ENCODE peak calls at places on chromosome 6, in nine cellular contexts. E is testis; C is heart left ventricle; R is tibial artery; Y is CD8-positive, alpha-beta T cell; M is effector memory CD4-positive, alpha-beta T cell; I is GM23248; T is substantia nigra; S is cardiac muscle cell. H is an unnamed sample.

GRCh38 chr6:101534386-101534785 is 140.9 kb downstream of the GRIK2 start:
- DNase-seq in R (no peak), S (no peak), E (no peak), T (no peak), I (peak; percentile 22), C (no peak), M (no peak), Y (no peak), H (no peak)

GRCh38 chr6:21500894-21501293 is 92.7 kb upstream of the SOX4 start:
- DNase-seq in S (no peak), E (no peak), T (no peak), Y (no peak), I (no peak), R (no peak), C (no peak), M (no peak), H (no peak)

GRCh38 chr6:160462116-160462515 is 113.9 kb downstream of the SLC22A3 start:
- DNase-seq in R (no peak), S (no peak), M (no peak), C (no peak), E (no peak), Y (no peak), T (no peak), I (no peak), H (no peak)

GRCh38 chr6:111952821-111953535 is 79.7 kb upstream of the FYN start:
- DNase-seq in S (no peak), C (no peak), E (no peak), Y (no peak), M (no peak), R (no peak), T (no peak), I (peak; percentile 67), H (peak; percentile 71)

GRCh38 chr6:69487688-69488087 is 309.1 kb downstream of the LMBRD1 start:
- DNase-seq in Y (no peak), I (no peak), R (no peak), E (no peak), S (no peak), M (no peak), T (no peak), C (no peak), H (no peak)

GRCh38 chr6:3919130-3919628 is 70.0 kb downstream of the FAM50B start:
- DNase-seq in I (peak; percentile 84), M (no peak), R (no peak), C (peak; percentile 75), S (peak; percentile 49), Y (no peak), T (no peak), E (no peak), H (no peak)

GRCh38 chr6:139922236-139922635 is 547.8 kb upstream of the CITED2 start:
- DNase-seq in C (no peak), M (no peak), R (no peak), T (no peak), S (no peak), Y (no peak), I (no peak), E (no peak), H (no peak)

GRCh38 chr6:102407886-102408741 is 1014.6 kb downstream of the GRIK2 start:
- DNase-seq in S (no peak), T (no peak), Y (no peak), M (no peak), C (no peak), R (no peak), I (no peak), E (no peak), H (no peak)

GRCh38 chr6:157558487-157559200 is 177.7 kb downstream of the ZDHHC14 start:
- DNase-seq in Y (no peak), I (no peak), S (no peak), C (no peak), M (no peak), R (no peak), T (no peak), E (no peak), H (no peak)

GRCh38 chr6:10112871-10113584 is 301.8 kb downstream of the TFAP2A start:
- DNase-seq in T (no peak), Y (no peak), C (no peak), E (peak; percentile 18), M (no peak), I (no peak), R (no peak), S (peak; percentile 44), H (no peak)

GRCh38 chr6:106360410-106360988 is at the start of gene CRYBG1:
- DNase-seq in I (peak; percentile 44), T (no peak), R (no peak), E (peak; percentile 76), M (peak; percentile 60), S (peak; percentile 69), C (peak; percentile 26), Y (peak; percentile 45), H (peak; percentile 81)
- H3K27ac ChIP-seq in I (no peak within 1 kb of the TSS), T (no peak within 1 kb of the TSS), R (no peak within 1 kb of the TSS), E (no peak within 1 kb of the TSS), M (no peak within 1 kb of the TSS), S (no peak within 1 kb of the TSS), C (no peak within 1 kb of the TSS), Y (no peak within 1 kb of the TSS), H (peak within 1 kb of the TSS; percentile 47)

DNA sequence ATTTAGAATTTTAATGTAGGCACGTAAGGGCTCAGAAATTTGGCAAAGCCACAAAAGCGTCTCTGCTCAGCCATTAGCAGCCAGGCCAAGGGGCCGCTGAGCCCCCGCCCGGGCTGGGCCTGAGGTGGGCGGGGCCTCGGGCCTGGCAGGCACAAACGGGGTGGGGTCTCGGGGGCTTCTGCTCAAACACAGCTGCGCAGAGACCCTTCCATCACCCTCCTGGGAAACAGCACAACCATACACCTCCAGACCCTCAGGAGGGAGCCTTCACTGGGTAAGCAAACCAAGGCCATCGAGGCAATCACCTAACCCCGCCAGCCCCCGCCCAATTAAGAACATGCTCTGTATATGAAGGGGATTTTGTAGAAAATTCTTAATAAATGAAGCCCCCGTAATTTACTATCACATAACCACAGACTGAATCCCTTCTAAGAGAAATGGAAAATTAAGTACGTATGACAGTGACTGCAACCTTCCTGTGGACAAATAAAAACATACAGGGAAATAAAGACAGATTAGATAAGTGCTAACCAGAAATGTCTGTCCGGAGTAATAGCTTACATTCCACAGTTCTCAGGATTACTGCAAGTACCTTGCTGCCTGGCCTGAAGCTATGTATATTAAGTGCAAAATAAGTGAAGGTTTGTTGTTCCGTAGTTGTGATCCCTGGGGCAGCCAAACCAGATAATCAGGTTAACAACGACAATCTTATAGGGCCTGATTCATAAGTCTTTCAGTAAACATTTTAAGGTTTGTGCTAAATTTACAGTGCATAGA is 3.0 kb downstream of the NEDD9 start:
- DNase-seq in C (no peak), E (peak; percentile 47), I (peak; percentile 31), S (peak; percentile 55), T (no peak), Y (no peak), M (no peak), R (no peak), H (no peak)
- H3K27ac ChIP-seq in C (peak overlapping the region; percentile 84), E (peak overlapping the region; percentile 94), I (no peak overlapping the region), S (peak overlapping the region; percentile 47), T (peak overlapping the region; percentile 17), Y (no peak overlapping the region), M (no peak overlapping the region), R (peak overlapping the region; percentile 84), H (peak overlapping the region; percentile 92)

GRCh38 chr6:158826819-158827501 is 7.8 kb upstream of the EZR start:
- DNase-seq in C (no peak), I (no peak), S (no peak), T (no peak), E (no peak), Y (no peak), R (no peak), M (no peak), H (peak; percentile 26)

GRCh38 chr6:158831571-158831970 is 12.4 kb upstream of the EZR start:
- DNase-seq in Y (no peak), R (no peak), M (no peak), C (no peak), T (no peak), E (no peak), I (no peak), S (no peak), H (no peak)

GRCh38 chr6:158834675-158835385 is 15.7 kb upstream of the EZR start:
- DNase-seq in Y (no peak), S (no peak), E (no peak), M (no peak), R (no peak), I (no peak), T (no peak), C (no peak), H (no peak)

GRCh38 chr6:158828807-158829206 is 9.6 kb upstream of the EZR start:
- DNase-seq in Y (no peak), E (no peak), M (no peak), I (no peak), S (no peak), T (no peak), R (no peak), C (no peak), H (no peak)

DNA sequence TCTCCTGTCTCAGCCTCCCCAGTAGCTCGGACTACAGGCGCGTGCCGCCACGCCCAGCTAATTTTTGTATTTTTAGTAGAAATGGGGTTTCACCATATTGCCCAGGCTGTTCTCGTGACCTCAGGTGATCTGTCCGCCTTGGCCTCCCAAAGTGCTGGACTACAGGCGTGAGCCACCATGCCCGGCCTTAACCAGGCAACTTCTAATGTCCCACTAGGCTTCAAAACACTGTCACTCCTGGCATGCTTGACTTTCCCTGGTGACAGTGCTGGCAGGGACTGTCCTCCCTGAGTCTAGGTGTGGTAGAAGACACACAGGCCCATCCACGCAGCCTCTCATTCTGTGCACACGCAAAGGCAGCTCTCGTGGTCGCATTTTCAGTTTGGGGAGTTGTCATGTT is 11.6 kb upstream of the EZR start:
- DNase-seq in C (no peak), S (no peak), E (no peak), R (no peak), T (no peak), I (no peak), Y (no peak), M (no peak), H (peak; percentile 54)
- H3K27ac ChIP-seq in C (no peak overlapping the region), S (no peak overlapping the region), E (no peak overlapping the region), R (no peak overlapping the region), T (no peak overlapping the region), I (no peak overlapping the region), Y (no peak overlapping the region), M (no peak overlapping the region), H (peak overlapping the region; percentile 3)

DNA sequence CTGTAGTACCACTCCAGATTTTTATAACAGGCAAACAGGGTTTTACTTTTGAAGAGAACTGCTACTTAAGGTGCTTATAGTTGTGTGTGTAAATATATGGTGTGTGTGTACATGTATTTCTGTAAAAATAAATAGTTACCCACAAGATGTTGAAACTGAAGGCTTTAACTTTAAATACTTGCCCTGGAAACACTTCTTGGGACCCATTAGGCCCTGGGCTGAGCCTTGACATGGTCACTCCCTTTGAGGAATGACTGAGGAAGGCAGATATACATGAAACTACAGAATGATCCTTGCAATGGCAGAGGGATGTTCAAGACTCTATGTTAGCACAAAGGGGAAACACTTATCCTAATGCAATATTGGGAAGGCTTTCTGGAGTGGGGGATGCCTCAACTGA is 64.1 kb upstream of the COL21A1 start:
- DNase-seq in E (no peak), T (no peak), C (no peak), R (no peak), Y (no peak), I (no peak), S (no peak), M (no peak), H (no peak)
- H3K27ac ChIP-seq in E (no peak overlapping the region), T (no peak overlapping the region), C (no peak overlapping the region), R (no peak overlapping the region), Y (no peak overlapping the region), I (no peak overlapping the region), S (no peak overlapping the region), M (no peak overlapping the region), H (no peak overlapping the region)

H was measured in suprapubic skin.